ENCODE peak calls at places on chromosomes 6 and 20, in seven cellular contexts. D is AG04450; O is caudate nucleus; G is stimulated activated CD4-positive, alpha-beta T cell treated with anti-CD3 and anti-CD28 coated beads, Interleukin-1b, Interleukin-23, amount 100 ng/mL, for 4 hours; N is hepatic stellate cell; T is activated T-cell treated with anti-CD3 and anti-CD28 coated beads, Interleukin-2, amount 50 U/mL, for 72 hours; A is D341Med. M is an unnamed sample.

GRCh38 chr6:155695495-155695894 is 239.9 kb upstream of the NOX3 start:
- DNase-seq in D (no peak), O (no peak), G (no peak), N (no peak), T (no peak), A (no peak), M (no peak)

GRCh38 chr20:10065154-10065833 is 30.5 kb downstream of the ANKEF1 start:
- DNase-seq in D (no peak), O (no peak), G (no peak), N (no peak), T (no peak), A (no peak), M (no peak)

GRCh38 chr6:98871821-98872220 is 37.4 kb downstream of the POU3F2 start:
- DNase-seq in D (no peak), O (no peak), G (no peak), N (no peak), T (no peak), A (no peak), M (no peak)

GRCh38 chr20:40861427-40862008 is 167.1 kb upstream of the TOP1 start:
- DNase-seq in D (no peak), O (no peak), G (no peak), N (no peak), T (no peak), A (no peak), M (no peak)

GRCh38 chr6:10521104-10521808 is at the start of gene GCNT2:
- DNase-seq in D (no peak), O (no peak), G (no peak), N (no peak), T (no peak), A (no peak), M (no peak)

GRCh38 chr6:98834060-98835031 is at the start of gene POU3F2:
- DNase-seq in D (peak; percentile 34), O (peak; percentile 96), G (peak; percentile 56), N (peak; percentile 82), T (peak; percentile 66), A (peak; percentile 94), M (no peak)

GRCh38 chr20:41501376-41501775 is 116.8 kb downstream of the CHD6 start:
- DNase-seq in D (no peak), O (no peak), G (no peak), N (no peak), T (no peak), A (no peak), M (no peak)

GRCh38 chr6:36875250-36875633 is 639 bp upstream of the PPIL1 start:
- DNase-seq in D (no peak), O (no peak), G (no peak), N (no peak), T (no peak), A (no peak), M (no peak)

GRCh38 chr6:52389626-52390360 is 27.8 kb downstream of the PAQR8 start:
- DNase-seq in D (no peak), O (no peak), G (no peak), N (no peak), T (peak; percentile 50), A (no peak), M (peak; percentile 58)

GRCh38 chr20:603116-603640 is 6.9 kb downstream of the TCF15 start:
- DNase-seq in D (no peak), O (no peak), G (no peak), N (no peak), T (no peak), A (no peak), M (no peak)

M was measured in T-helper 2 cell treated with Interferon-gamma antibody and Interleukin-4, amounts not matched to agents 5 μg/mL and 100 μg/mL, for 36 hours.